ENCODE peak calls at places on chromosomes 3 and 15, in ten cellular contexts. P is EH, C is HFF-Myc, D is neural crest cell, W is brain microvascular endothelial cell, S is amniotic stem cell, O is Karpas-422, A is SK-N-SH, F is NCI-H1930, K is ovary. Q is an unnamed sample.

GRCh38 chr15:62212746-62213145 is 47.7 kb upstream of the C2CD4B start:
- DNase-seq in W (no peak), D (no peak), C (no peak), S (no peak), K (no peak), A (no peak), P (no peak), F (no peak), O (no peak), Q (no peak)

GRCh38 chr15:66411190-66411589 is 24.5 kb downstream of the MAP2K1 start:
- DNase-seq in C (no peak), O (no peak), F (no peak), D (no peak), K (no peak), S (no peak), P (peak), A (no peak), W (no peak), Q (no peak)

GRCh38 chr3:180073561-180073960 is 36.8 kb upstream of the PEX5L start:
- DNase-seq in K (no peak), S (no peak), F (no peak), O (no peak), C (no peak), W (no peak), P (no peak), A (no peak), D (no peak), Q (no peak)

GRCh38 chr15:25372298-25372697 is 66.5 kb downstream of the UBE3A start:
- DNase-seq in P (peak), A (no peak), D (no peak), S (no peak), O (no peak), W (peak), C (no peak), K (no peak), F (no peak), Q (no peak)

GRCh38 chr3:61894988-61895935 is 333.9 kb downstream of the PTPRG start:
- DNase-seq in D (no peak), C (peak), S (peak), K (no peak), P (peak), A (peak), W (peak), O (peak), F (peak), Q (peak)

GRCh38 chr3:161890147-161890625 is 393.6 kb downstream of the OTOL1 start:
- DNase-seq in F (no peak), D (no peak), O (no peak), A (no peak), P (peak), K (no peak), W (peak), C (peak), S (peak), Q (no peak)

GRCh38 chr15:36571301-36571700 is 8.1 kb upstream of the CDIN1 start:
- DNase-seq in P (peak), F (no peak), W (peak), O (no peak), A (no peak), K (no peak), C (no peak), S (no peak), D (no peak), Q (no peak)

GRCh38 chr3:31947671-31948091 is 33.4 kb downstream of the OSBPL10 start:
- DNase-seq in O (peak), S (no peak), F (no peak), P (no peak), K (no peak), D (no peak), W (no peak), C (no peak), A (no peak), Q (no peak)

GRCh38 chr3:130515755-130516154 is 1.2 kb upstream of the COL6A6 start:
- DNase-seq in A (no peak), D (no peak), P (no peak), C (no peak), W (no peak), S (no peak), O (no peak), F (no peak), K (no peak), Q (no peak)

GRCh38 chr3:185959609-185960517 is 22.0 kb upstream of the TRA2B start:
- DNase-seq in O (no peak), K (no peak), S (peak), A (no peak), F (no peak), D (no peak), P (peak), C (peak), W (peak), Q (no peak)

GRCh38 chr15:75891895-75892294 is 11.8 kb upstream of the FBXO22 start:
- DNase-seq in D (no peak), K (no peak), P (peak), F (no peak), O (no peak), A (no peak), S (peak), W (peak), C (peak), Q (no peak)

GRCh38 chr15:85793641-85794597 is 806 bp downstream of the KLHL25 start:
- DNase-seq in A (peak), D (peak), S (no peak), W (peak), F (no peak), C (no peak), P (peak), K (peak), O (peak), Q (peak)

GRCh38 chr3:155714295-155714718 is 30.6 kb downstream of the PLCH1 start:
- DNase-seq in O (peak), A (peak), K (no peak), F (no peak), C (no peak), S (no peak), W (no peak), D (no peak), P (no peak), Q (peak)

GRCh38 chr3:190706582-190706981 is 155.9 kb downstream of the GMNC start:
- DNase-seq in A (no peak), K (no peak), F (no peak), W (no peak), P (no peak), O (no peak), S (no peak), D (no peak), C (no peak), Q (no peak)

GRCh38 chr3:61093364-61093763 is 157.9 kb downstream of the FHIT start:
- DNase-seq in C (no peak), S (no peak), F (no peak), P (no peak), K (no peak), A (no peak), O (no peak), D (no peak), W (no peak), Q (no peak)

GRCh38 chr3:37139567-37140052 is 34.8 kb downstream of the LRRFIP2 start:
- DNase-seq in W (no peak), D (no peak), K (no peak), S (no peak), A (no peak), O (no peak), C (no peak), F (no peak), P (no peak), Q (no peak)

GRCh38 chr3:126996905-126997304 is 14.0 kb downstream of the PLXNA1 start:
- DNase-seq in K (no peak), D (no peak), F (no peak), C (no peak), A (no peak), W (no peak), O (no peak), P (peak), S (no peak), Q (no peak)

GRCh38 chr3:179882322-179882721 is 154.4 kb downstream of the PEX5L start:
- DNase-seq in P (no peak), A (no peak), S (no peak), O (no peak), K (no peak), C (no peak), D (no peak), W (no peak), F (no peak), Q (no peak)

GRCh38 chr3:55413236-55413635 is 73.9 kb downstream of the WNT5A start:
- DNase-seq in C (no peak), S (no peak), F (no peak), K (no peak), O (no peak), D (no peak), P (no peak), A (no peak), W (no peak), Q (no peak)

GRCh38 chr3:24639061-24639460 is 144.4 kb upstream of the THRB start:
- DNase-seq in D (no peak), W (no peak), K (no peak), A (no peak), F (no peak), P (no peak), O (no peak), S (no peak), C (no peak), Q (no peak)

GRCh38 chr15:45458746-45459403 is 63.7 kb downstream of the SLC30A4 start:
- DNase-seq in A (peak), O (peak), P (peak), C (no peak), W (no peak), D (peak), S (no peak), F (peak), K (peak), Q (peak)

GRCh38 chr3:118245312-118245711 is 789.3 kb downstream of the IGSF11 start:
- DNase-seq in O (no peak), P (no peak), C (no peak), W (no peak), F (no peak), K (no peak), A (no peak), S (no peak), D (no peak), Q (no peak)

GRCh38 chr15:51144021-51144532 is 49.4 kb upstream of the TNFAIP8L3 start:
- DNase-seq in D (no peak), W (peak), P (peak), A (no peak), S (peak), O (no peak), K (no peak), C (peak), F (no peak), Q (no peak)

GRCh38 chr3:132255041-132255745 is 62.0 kb upstream of the ACP3 start:
- DNase-seq in F (no peak), P (peak), C (peak), W (peak), D (no peak), S (peak), A (no peak), K (no peak), O (no peak), Q (peak)

GRCh38 chr15:97084650-97085049 is 754.1 kb downstream of the NR2F2 start:
- DNase-seq in D (no peak), P (no peak), C (no peak), F (no peak), K (no peak), W (peak), A (no peak), S (no peak), O (no peak), Q (no peak)

GRCh38 chr3:45333549-45333948 is 54.8 kb upstream of the LARS2 start:
- DNase-seq in C (no peak), W (peak), O (peak), D (no peak), S (no peak), P (peak), A (no peak), F (no peak), K (no peak), Q (no peak)

Q was measured in NCI-H526.